ENCODE peak calls at places on chromosomes 12 and 14, in ten cellular contexts. J is progenitor cell of endocrine pancreas; P is activated CD4-positive, alpha-beta T cell treated with anti-CD3 and anti-CD28 coated beads, Interleukin-2, amount 50 U/mL, for 24 hours; A is RWPE1; M is MV-4-11; G is ureter; X is fibroblast of villous mesenchyme; U is fibroblast of pulmonary artery; E is iris pigment epithelial cell; V is PC-3. Q is an unnamed sample.

GRCh38 chr14:64410084-64410774 is 22.1 kb downstream of the MTHFD1 start:
- DNase-seq in J (peak), P (no peak), A (no peak), M (peak), G (no peak), X (peak), U (peak), E (peak), V (peak), Q (no peak)

GRCh38 chr12:109736552-109737108 is 23.0 kb downstream of the FAM222A start:
- DNase-seq in J (peak), P (no peak), A (peak), M (peak), G (no peak), X (peak), U (peak), E (peak), V (no peak), Q (peak)

GRCh38 chr12:48903982-48904411 is 21.3 kb downstream of the FKBP11 start:
- DNase-seq in J (peak), P (peak), A (peak), M (peak), G (peak), X (peak), U (peak), E (peak), V (no peak), Q (peak)

GRCh38 chr14:21244546-21244945 is 24.7 kb downstream of the HNRNPC start:
- DNase-seq in J (no peak), P (no peak), A (no peak), M (peak), G (no peak), X (peak), U (no peak), E (no peak), V (no peak), Q (no peak)

GRCh38 chr14:67704484-67705089 is 2.9 kb downstream of the RDH12 start:
- DNase-seq in J (no peak), P (no peak), A (peak), M (peak), G (no peak), X (peak), U (peak), E (peak), V (peak), Q (no peak)

GRCh38 chr14:52801014-52801708 is 9.8 kb upstream of the GNPNAT1 start:
- DNase-seq in J (no peak), P (no peak), A (no peak), M (peak), G (no peak), X (peak), U (peak), E (peak), V (peak), Q (peak)

GRCh38 chr14:70744631-70745030 is 64.7 kb downstream of the MAP3K9 start:
- DNase-seq in J (no peak), P (no peak), A (no peak), M (no peak), G (no peak), X (no peak), U (no peak), E (no peak), V (no peak), Q (no peak)

GRCh38 chr12:120764766-120765165 is 39.1 kb downstream of the ACADS start:
- DNase-seq in J (no peak), P (no peak), A (no peak), M (no peak), G (no peak), X (peak), U (no peak), E (no peak), V (no peak), Q (no peak)

GRCh38 chr12:58347188-58347587 is 405.8 kb downstream of the ATP23 start:
- DNase-seq in J (no peak), P (no peak), A (no peak), M (no peak), G (no peak), X (no peak), U (no peak), E (no peak), V (no peak), Q (no peak)

GRCh38 chr12:131946757-131947156 is 3.0 kb upstream of the EP400 start:
- DNase-seq in J (no peak), P (no peak), A (no peak), M (no peak), G (no peak), X (no peak), U (no peak), E (no peak), V (no peak), Q (no peak)

GRCh38 chr12:109098142-109098652 is 800 bp downstream of the UNG start:
- DNase-seq in J (no peak), P (no peak), A (peak), M (no peak), G (peak), X (peak), U (peak), E (peak), V (peak), Q (no peak)

GRCh38 chr12:47686645-47687240 is 19.1 kb downstream of the RPAP3 start:
- DNase-seq in J (no peak), P (no peak), A (peak), M (peak), G (no peak), X (peak), U (peak), E (peak), V (peak), Q (no peak)

GRCh38 chr14:65243766-65244442 is 141.6 kb upstream of the MAX start:
- DNase-seq in J (no peak), P (no peak), A (no peak), M (peak), G (no peak), X (no peak), U (peak), E (peak), V (peak), Q (no peak)

GRCh38 chr12:22626429-22626828 is 1.5 kb downstream of the ETNK1 start:
- DNase-seq in J (no peak), P (no peak), A (no peak), M (peak), G (no peak), X (peak), U (peak), E (peak), V (peak), Q (no peak)

GRCh38 chr12:105018761-105019160 is 32.6 kb downstream of the NOPCHAP1 start:
- DNase-seq in J (no peak), P (no peak), A (no peak), M (no peak), G (no peak), X (no peak), U (no peak), E (no peak), V (no peak), Q (no peak)

GRCh38 chr12:64160021-64160717 is 61.9 kb downstream of the KICS2 start:
- DNase-seq in J (no peak), P (no peak), A (peak), M (no peak), G (no peak), X (no peak), U (peak), E (no peak), V (peak), Q (no peak)

GRCh38 chr14:56004807-56005579 is 113.2 kb upstream of the PELI2 start:
- DNase-seq in J (no peak), P (no peak), A (no peak), M (peak), G (no peak), X (peak), U (peak), E (peak), V (no peak), Q (peak)

GRCh38 chr14:102655154-102655553 is 62.7 kb downstream of the RCOR1 start:
- DNase-seq in J (no peak), P (no peak), A (peak), M (no peak), G (no peak), X (no peak), U (peak), E (peak), V (peak), Q (no peak)

GRCh38 chr14:22692194-22692593 is 48.0 kb upstream of the OR6J1 start:
- DNase-seq in J (no peak), P (no peak), A (no peak), M (no peak), G (no peak), X (no peak), U (no peak), E (no peak), V (no peak), Q (no peak)

GRCh38 chr14:90300649-90301048 is 31.1 kb downstream of the NRDE2 start:
- DNase-seq in J (no peak), P (no peak), A (peak), M (peak), G (no peak), X (peak), U (peak), E (peak), V (no peak), Q (no peak)

GRCh38 chr12:16012086-16012485 is 101.0 kb downstream of the DERA start:
- DNase-seq in J (no peak), P (no peak), A (no peak), M (peak), G (no peak), X (peak), U (peak), E (peak), V (no peak), Q (peak)

GRCh38 chr12:79618848-79619404 is 71.8 kb downstream of the PAWR start:
- DNase-seq in J (no peak), P (no peak), A (peak), M (no peak), G (no peak), X (peak), U (peak), E (peak), V (peak), Q (no peak)

GRCh38 chr12:52221912-52222457 is 11.1 kb upstream of the KRT7 start:
- DNase-seq in J (peak), P (peak), A (no peak), M (peak), G (no peak), X (no peak), U (no peak), E (peak), V (peak), Q (no peak)

GRCh38 chr12:119964876-119965275 is 24.2 kb upstream of the BICDL1 start:
- DNase-seq in J (no peak), P (no peak), A (no peak), M (no peak), G (no peak), X (no peak), U (no peak), E (no peak), V (no peak), Q (no peak)

GRCh38 chr14:77145975-77146740 is 4.6 kb upstream of the ZDHHC22 start:
- DNase-seq in J (no peak), P (no peak), A (no peak), M (no peak), G (no peak), X (no peak), U (no peak), E (no peak), V (no peak), Q (no peak)

GRCh38 chr12:28415755-28416154 is 225.5 kb downstream of the CCDC91 start:
- DNase-seq in J (no peak), P (no peak), A (no peak), M (no peak), G (no peak), X (peak), U (peak), E (peak), V (peak), Q (no peak)

GRCh38 chr14:102539544-102540309 is 30.2 kb upstream of the ANKRD9 start:
- DNase-seq in J (no peak), P (no peak), A (no peak), M (no peak), G (no peak), X (peak), U (peak), E (peak), V (no peak), Q (peak)

GRCh38 chr14:33291529-33292104 is 352.9 kb downstream of the NPAS3 start:
- DNase-seq in J (no peak), P (no peak), A (no peak), M (no peak), G (no peak), X (no peak), U (no peak), E (no peak), V (no peak), Q (no peak)

GRCh38 chr12:57631566-57632368 is 1.2 kb downstream of the B4GALNT1 start:
- DNase-seq in J (no peak), P (no peak), A (no peak), M (no peak), G (peak), X (no peak), U (no peak), E (no peak), V (no peak), Q (peak)

GRCh38 chr12:32309811-32310755 is 89.3 kb upstream of the FGD4 start:
- DNase-seq in J (no peak), P (no peak), A (no peak), M (no peak), G (no peak), X (peak), U (peak), E (peak), V (no peak), Q (no peak)

GRCh38 chr12:117035287-117035686 is 63.9 kb downstream of the TESC start:
- DNase-seq in J (no peak), P (no peak), A (no peak), M (no peak), G (no peak), X (no peak), U (no peak), E (no peak), V (no peak), Q (no peak)

GRCh38 chr12:131620946-131621681 is 89.8 kb upstream of the SFSWAP start:
- DNase-seq in J (no peak), P (no peak), A (no peak), M (no peak), G (no peak), X (no peak), U (no peak), E (no peak), V (no peak), Q (peak)

GRCh38 chr14:74475678-74476077 is 17.4 kb downstream of the NPC2 start:
- DNase-seq in J (no peak), P (no peak), A (no peak), M (no peak), G (no peak), X (no peak), U (peak), E (peak), V (peak), Q (no peak)

GRCh38 chr14:102295301-102295700 is 9.7 kb downstream of the MOK start:
- DNase-seq in J (no peak), P (no peak), A (no peak), M (no peak), G (no peak), X (no peak), U (peak), E (peak), V (peak), Q (no peak)

Q was measured in heart left ventricle.